ENCODE peak calls at places on chromosomes 2 and 18, in nine cellular contexts. S is fibroblast of lung; X is stimulated activated CD4-positive, alpha-beta T cell treated with anti-CD3 and anti-CD28 coated beads, Interleukin-15, amount 100 ng/mL, for 24 hours; J is T-helper 2 cell; C is HT-29; T is NCI-H187 treated with DMSO at 0.1 percent for 48 hours; G is NCI-H774; A is globus pallidus; K is HTR-8/SVneo. P is an unnamed sample.

GRCh38 chr2:234308814-234309195 is 188.1 kb downstream of the ARL4C start:
- DNase-seq in X (peak; percentile 80), A (peak; percentile 36), S (peak; percentile 90), G (no peak), J (peak; percentile 76), T (no peak), K (peak; percentile 26), C (no peak), P (peak; percentile 92)

GRCh38 chr2:169415233-169415748 is 53.0 kb upstream of the LRP2 start:
- DNase-seq in S (no peak), A (no peak), C (no peak), G (no peak), X (no peak), J (no peak), K (no peak), T (peak; percentile 36), P (no peak)

GRCh38 chr2:15856318-15856717 is 84.0 kb upstream of the MYCN start:
- DNase-seq in J (no peak), S (no peak), X (no peak), C (no peak), A (no peak), K (no peak), T (no peak), G (no peak), P (no peak)

GRCh38 chr2:7492719-7493118 is 575.5 kb downstream of the RNF144A start:
- DNase-seq in C (no peak), J (no peak), A (no peak), X (no peak), G (no peak), K (no peak), S (no peak), T (no peak), P (no peak)

GRCh38 chr2:189014426-189015138 is 40.4 kb downstream of the COL3A1 start:
- DNase-seq in C (no peak), G (no peak), X (no peak), T (no peak), J (no peak), K (no peak), A (no peak), S (peak; percentile 56), P (no peak)

GRCh38 chr2:189609423-189609816 is 28.8 kb upstream of the SLC40A1 start:
- DNase-seq in C (no peak), S (no peak), T (no peak), A (no peak), J (no peak), K (no peak), X (no peak), G (no peak), P (no peak)

GRCh38 chr2:120344991-120345975 is 653 bp upstream of the INHBB start:
- DNase-seq in X (peak; percentile 50), G (peak; percentile 42), T (no peak), K (no peak), J (no peak), C (peak; percentile 7), S (peak; percentile 18), A (peak; percentile 11), P (no peak)

GRCh38 chr2:7225848-7226247 is 308.6 kb downstream of the RNF144A start:
- DNase-seq in X (no peak), J (no peak), C (no peak), A (no peak), G (peak; percentile 69), K (no peak), T (no peak), S (no peak), P (no peak)

GRCh38 chr2:45055261-45055660 is 46.0 kb upstream of the SIX2 start:
- DNase-seq in X (no peak), J (no peak), C (no peak), T (no peak), K (no peak), G (no peak), S (no peak), A (no peak), P (no peak)

GRCh38 chr2:239685556-239685955 is 284.7 kb upstream of the HDAC4 start:
- DNase-seq in K (no peak), G (no peak), C (no peak), A (no peak), X (no peak), T (no peak), J (no peak), S (no peak), P (no peak)

GRCh38 chr18:31658670-31659573 is 25.5 kb downstream of the B4GALT6 start:
- DNase-seq in C (no peak), K (no peak), J (no peak), X (peak; percentile 22), G (no peak), T (no peak), A (no peak), S (peak; percentile 50), P (no peak)

GRCh38 chr2:61210332-61210981 is 48.5 kb downstream of the C2orf74 start:
- DNase-seq in T (no peak), S (peak; percentile 78), A (no peak), G (no peak), C (peak; percentile 24), J (no peak), K (peak; percentile 10), X (no peak), P (no peak)

GRCh38 chr2:112031473-112031872 is 23.6 kb upstream of the TMEM87B start:
- DNase-seq in G (no peak), C (no peak), K (no peak), X (no peak), S (peak; percentile 29), J (no peak), T (no peak), A (no peak), P (no peak)

GRCh38 chr2:66960161-66960560 is 437.0 kb upstream of the ETAA1 start:
- DNase-seq in S (no peak), A (no peak), T (no peak), J (no peak), C (no peak), K (no peak), G (no peak), X (no peak), P (no peak)

P was measured in CD4-positive, alpha-beta memory T cell.